ENCODE peak calls at places on chromosomes 4 and X, in four cellular contexts. One of them, this sample, is unnamed.
A peak's percentile ranks its signal among the peaks of the same experiment; 100 is the strongest.

GRCh38 chr4:124212835-124213640 is 499.5 kb downstream of the ANKRD50 start:
- DNase-seq in amygdala: no peak
- DNase-seq in breast epithelium: no peak
- DNase-seq in CD8-positive, alpha-beta T cell: no peak
- DNase-seq in this sample: no peak

GRCh38 chrX:129524250-129524850 is 1.1 kb upstream of the SMARCA1 start:
- DNase-seq in amygdala: no peak
- DNase-seq in breast epithelium: no peak
- DNase-seq in CD8-positive, alpha-beta T cell: no peak
- DNase-seq in this sample: no peak

GRCh38 chr4:163991268-163991667 is 496.8 kb downstream of the TMA16 start:
- DNase-seq in amygdala: no peak
- DNase-seq in breast epithelium: no peak
- DNase-seq in CD8-positive, alpha-beta T cell: no peak
- DNase-seq in this sample: no peak

GRCh38 chr4:112075129-112075753 is 70.0 kb upstream of the FAM241A start:
- DNase-seq in amygdala: no peak
- DNase-seq in breast epithelium: no peak
- DNase-seq in CD8-positive, alpha-beta T cell: no peak
- DNase-seq in this sample: peak; percentile 2

GRCh38 chrX:23904096-23904495 is 3.6 kb downstream of the APOO start:
- DNase-seq in amygdala: no peak
- DNase-seq in breast epithelium: no peak
- DNase-seq in CD8-positive, alpha-beta T cell: no peak
- DNase-seq in this sample: no peak

GRCh38 chr4:150867148-150867547 is 147.9 kb downstream of the LRBA start:
- DNase-seq in amygdala: no peak
- DNase-seq in breast epithelium: no peak
- DNase-seq in CD8-positive, alpha-beta T cell: no peak
- DNase-seq in this sample: peak; percentile 66

GRCh38 chr4:81814909-81815539 is 343.3 kb upstream of the RASGEF1B start:
- DNase-seq in amygdala: no peak
- DNase-seq in breast epithelium: no peak
- DNase-seq in CD8-positive, alpha-beta T cell: no peak
- DNase-seq in this sample: peak; percentile 74

GRCh38 chr4:6885953-6886557 is 23.6 kb upstream of the TBC1D14 start:
- DNase-seq in amygdala: peak; percentile 57
- DNase-seq in breast epithelium: peak; percentile 47
- DNase-seq in CD8-positive, alpha-beta T cell: no peak
- DNase-seq in this sample: no peak

GRCh38 chrX:137482136-137482535 is 83.8 kb upstream of the ZIC3 start:
- DNase-seq in amygdala: no peak
- DNase-seq in breast epithelium: no peak
- DNase-seq in CD8-positive, alpha-beta T cell: no peak
- DNase-seq in this sample: no peak

GRCh38 chrX:48468693-48469691 is 1.1 kb downstream of the SLC38A5 start:
- DNase-seq in amygdala: no peak
- DNase-seq in breast epithelium: no peak
- DNase-seq in CD8-positive, alpha-beta T cell: peak; percentile 63
- DNase-seq in this sample: no peak

GRCh38 chr4:1715002-1715761 is 3.1 kb upstream of the SLBP start:
- DNase-seq in amygdala: no peak
- DNase-seq in breast epithelium: no peak
- DNase-seq in CD8-positive, alpha-beta T cell: no peak
- DNase-seq in this sample: no peak

GRCh38 chr4:173168396-173169177 is at the start of gene GALNT7:
- DNase-seq in amygdala: peak; percentile 65
- DNase-seq in breast epithelium: peak; percentile 44
- DNase-seq in CD8-positive, alpha-beta T cell: peak; percentile 74
- DNase-seq in this sample: peak; percentile 89

GRCh38 chr4:39394706-39395105 is 12.0 kb upstream of the KLB start:
- DNase-seq in amygdala: no peak
- DNase-seq in breast epithelium: no peak
- DNase-seq in CD8-positive, alpha-beta T cell: no peak
- DNase-seq in this sample: no peak

GRCh38 chr4:69775488-69775887 is 15.1 kb upstream of the SULT1B1 start:
- DNase-seq in amygdala: no peak
- DNase-seq in breast epithelium: no peak
- DNase-seq in CD8-positive, alpha-beta T cell: no peak
- DNase-seq in this sample: no peak

GRCh38 chrX:37685452-37686347 is at the start of gene XK:
- DNase-seq in amygdala: peak; percentile 1
- DNase-seq in breast epithelium: no peak
- DNase-seq in CD8-positive, alpha-beta T cell: peak; percentile 53
- DNase-seq in this sample: peak; percentile 32

GRCh38 chr4:186342582-186342981 is 76.6 kb downstream of the F11 start:
- DNase-seq in amygdala: no peak
- DNase-seq in breast epithelium: no peak
- DNase-seq in CD8-positive, alpha-beta T cell: no peak
- DNase-seq in this sample: no peak

GRCh38 chr4:83855044-83855443 is 319.1 kb downstream of the GPAT3 start:
- DNase-seq in amygdala: no peak
- DNase-seq in breast epithelium: peak; percentile 18
- DNase-seq in CD8-positive, alpha-beta T cell: no peak
- DNase-seq in this sample: no peak

GRCh38 chr4:57403591-57403990 is 293.4 kb upstream of the IGFBP7 start:
- DNase-seq in amygdala: no peak
- DNase-seq in breast epithelium: no peak
- DNase-seq in CD8-positive, alpha-beta T cell: no peak
- DNase-seq in this sample: no peak

GRCh38 chr4:100414016-100414790 is 103.6 kb downstream of the EMCN start:
- DNase-seq in amygdala: no peak
- DNase-seq in breast epithelium: no peak
- DNase-seq in CD8-positive, alpha-beta T cell: no peak
- DNase-seq in this sample: no peak

GRCh38 chrX:141924293-141924692 is 20.6 kb downstream of the MAGEC1 start:
- DNase-seq in amygdala: no peak
- DNase-seq in breast epithelium: no peak
- DNase-seq in CD8-positive, alpha-beta T cell: no peak
- DNase-seq in this sample: no peak

GRCh38 chr4:99126376-99126775 is 17.7 kb downstream of the ADH4 start:
- DNase-seq in amygdala: no peak
- DNase-seq in breast epithelium: no peak
- DNase-seq in CD8-positive, alpha-beta T cell: no peak
- DNase-seq in this sample: no peak

GRCh38 chr4:121164291-121164690 is at the start of gene TNIP3:
- DNase-seq in amygdala: no peak
- DNase-seq in breast epithelium: no peak
- DNase-seq in CD8-positive, alpha-beta T cell: no peak
- DNase-seq in this sample: no peak

GRCh38 chrX:21745756-21746155 is 12.2 kb downstream of the SMPX start:
- DNase-seq in amygdala: no peak
- DNase-seq in breast epithelium: no peak
- DNase-seq in CD8-positive, alpha-beta T cell: peak; percentile 53
- DNase-seq in this sample: peak; percentile 27

GRCh38 chr4:20044502-20044911 is 207.2 kb upstream of the SLIT2 start:
- DNase-seq in amygdala: no peak
- DNase-seq in breast epithelium: no peak
- DNase-seq in CD8-positive, alpha-beta T cell: no peak
- DNase-seq in this sample: no peak

GRCh38 chr4:36218121-36218520 is 26.2 kb downstream of the ARAP2 start:
- DNase-seq in amygdala: no peak
- DNase-seq in breast epithelium: no peak
- DNase-seq in CD8-positive, alpha-beta T cell: no peak
- DNase-seq in this sample: no peak

GRCh38 chr4:14833053-14833452 is 169.2 kb upstream of the CPEB2 start:
- DNase-seq in amygdala: no peak
- DNase-seq in breast epithelium: no peak
- DNase-seq in CD8-positive, alpha-beta T cell: no peak
- DNase-seq in this sample: no peak

GRCh38 chr4:113952452-113953029 is 26.9 kb downstream of the ARSJ start:
- DNase-seq in amygdala: no peak
- DNase-seq in breast epithelium: no peak
- DNase-seq in CD8-positive, alpha-beta T cell: no peak
- DNase-seq in this sample: peak; percentile 37

GRCh38 chrX:149161438-149162088 is 343.5 kb downstream of the IDS start:
- DNase-seq in amygdala: no peak
- DNase-seq in breast epithelium: no peak
- DNase-seq in CD8-positive, alpha-beta T cell: no peak
- DNase-seq in this sample: no peak

GRCh38 chr4:55359397-55359916 is 13.4 kb downstream of the SRD5A3 start:
- DNase-seq in amygdala: no peak
- DNase-seq in breast epithelium: no peak
- DNase-seq in CD8-positive, alpha-beta T cell: no peak
- DNase-seq in this sample: no peak

GRCh38 chrX:14963447-14964236 is 90.4 kb downstream of the MOSPD2 start:
- DNase-seq in amygdala: no peak
- DNase-seq in breast epithelium: no peak
- DNase-seq in CD8-positive, alpha-beta T cell: no peak
- DNase-seq in this sample: no peak

GRCh38 chr4:104906274-104906673 is 240.4 kb upstream of the TET2 start:
- DNase-seq in amygdala: no peak
- DNase-seq in breast epithelium: no peak
- DNase-seq in CD8-positive, alpha-beta T cell: no peak
- DNase-seq in this sample: no peak

GRCh38 chrX:106862972-106863688 is 40.0 kb downstream of the RIPPLY1 start:
- DNase-seq in amygdala: no peak
- DNase-seq in breast epithelium: no peak
- DNase-seq in CD8-positive, alpha-beta T cell: no peak
- DNase-seq in this sample: peak; percentile 0